ENCODE peak calls at places on chromosomes 5 and 9, in four cellular contexts. One of them, this sample, is unnamed.
A peak's percentile ranks its signal among the peaks of the same experiment; 100 is the strongest.

GRCh38 chr9:2158729-2159128 is 143.6 kb downstream of the SMARCA2 start:
- DNase-seq in IMR-90: no peak
- DNase-seq in mesenchymal stem cell: peak; percentile 14
- DNase-seq in neuronal stem cell: no peak
- DNase-seq in this sample: no peak

GRCh38 chr5:139438707-139439012 is 665 bp downstream of the DNAJC18 start:
- DNase-seq in IMR-90: no peak
- DNase-seq in mesenchymal stem cell: no peak
- DNase-seq in neuronal stem cell: no peak
- DNase-seq in this sample: no peak

GRCh38 chr5:102722930-102723329 is 32.2 kb upstream of the PAM start:
- DNase-seq in IMR-90: peak; percentile 56
- DNase-seq in mesenchymal stem cell: peak; percentile 42
- DNase-seq in neuronal stem cell: no peak
- DNase-seq in this sample: no peak

GRCh38 chr5:10604975-10605374 is 41.1 kb downstream of the ANKRD33B start:
- DNase-seq in IMR-90: no peak
- DNase-seq in mesenchymal stem cell: no peak
- DNase-seq in neuronal stem cell: no peak
- DNase-seq in this sample: no peak

GRCh38 chr5:67350600-67351315 is 154.2 kb upstream of the CD180 start:
- DNase-seq in IMR-90: no peak
- DNase-seq in mesenchymal stem cell: peak; percentile 60
- DNase-seq in neuronal stem cell: no peak
- DNase-seq in this sample: no peak

GRCh38 chr9:100295240-100295639 is 57.5 kb downstream of the TEX10 start:
- DNase-seq in IMR-90: no peak
- DNase-seq in mesenchymal stem cell: no peak
- DNase-seq in neuronal stem cell: no peak
- DNase-seq in this sample: no peak

GRCh38 chr5:18043344-18043743 is 409.1 kb downstream of the TAF11L14 start:
- DNase-seq in IMR-90: no peak
- DNase-seq in mesenchymal stem cell: no peak
- DNase-seq in neuronal stem cell: no peak
- DNase-seq in this sample: no peak

GRCh38 chr9:27865031-27865438 is 291.8 kb upstream of the C9orf72 start:
- DNase-seq in IMR-90: no peak
- DNase-seq in mesenchymal stem cell: peak; percentile 35
- DNase-seq in neuronal stem cell: no peak
- DNase-seq in this sample: no peak

GRCh38 chr5:180824630-180825476 is 22.2 kb upstream of the MGAT1 start:
- DNase-seq in IMR-90: no peak
- DNase-seq in mesenchymal stem cell: no peak
- DNase-seq in neuronal stem cell: no peak
- DNase-seq in this sample: no peak

GRCh38 chr5:35483797-35484196 is 133.9 kb upstream of the SPEF2 start:
- DNase-seq in IMR-90: no peak
- DNase-seq in mesenchymal stem cell: no peak
- DNase-seq in neuronal stem cell: no peak
- DNase-seq in this sample: no peak

GRCh38 chr9:130672466-130672865 is 8.1 kb downstream of the PRDM12 start:
- DNase-seq in IMR-90: no peak
- DNase-seq in mesenchymal stem cell: no peak
- DNase-seq in neuronal stem cell: no peak
- DNase-seq in this sample: no peak

GRCh38 chr9:93591706-93592388 is 15.5 kb downstream of the PHF2 start:
- DNase-seq in IMR-90: no peak
- DNase-seq in mesenchymal stem cell: no peak
- DNase-seq in neuronal stem cell: no peak
- DNase-seq in this sample: peak; percentile 67

GRCh38 chr9:99172129-99173091 is 49.3 kb downstream of the ALG2 start:
- DNase-seq in IMR-90: no peak
- DNase-seq in mesenchymal stem cell: no peak
- DNase-seq in neuronal stem cell: no peak
- DNase-seq in this sample: no peak

GRCh38 chr5:120677481-120677880 is 213.4 kb downstream of the PRR16 start:
- DNase-seq in IMR-90: peak; percentile 21
- DNase-seq in mesenchymal stem cell: no peak
- DNase-seq in neuronal stem cell: no peak
- DNase-seq in this sample: no peak

GRCh38 chr9:95138474-95138873 is 179.0 kb downstream of the FANCC start:
- DNase-seq in IMR-90: peak; percentile 36
- DNase-seq in mesenchymal stem cell: no peak
- DNase-seq in neuronal stem cell: no peak
- DNase-seq in this sample: no peak

GRCh38 chr5:87074934-87075541 is 192.6 kb upstream of the RASA1 start:
- DNase-seq in IMR-90: no peak
- DNase-seq in mesenchymal stem cell: no peak
- DNase-seq in neuronal stem cell: no peak
- DNase-seq in this sample: peak; percentile 67

GRCh38 chr5:32462618-32463017 is 18.1 kb upstream of the ZFR start:
- DNase-seq in IMR-90: peak; percentile 71
- DNase-seq in mesenchymal stem cell: peak; percentile 48
- DNase-seq in neuronal stem cell: no peak
- DNase-seq in this sample: peak; percentile 45

GRCh38 chr9:34185778-34186551 is 7.1 kb downstream of the UBAP1 start:
- DNase-seq in IMR-90: peak; percentile 93
- DNase-seq in mesenchymal stem cell: peak; percentile 94
- DNase-seq in neuronal stem cell: no peak
- DNase-seq in this sample: peak; percentile 33

GRCh38 chr5:59799668-59800374 is 93.7 kb downstream of the PDE4D start:
- DNase-seq in IMR-90: peak; percentile 57
- DNase-seq in mesenchymal stem cell: peak; percentile 74
- DNase-seq in neuronal stem cell: peak; percentile 57
- DNase-seq in this sample: peak; percentile 35

GRCh38 chr9:19999491-20000057 is 210.7 kb upstream of the SLC24A2 start:
- DNase-seq in IMR-90: peak; percentile 87
- DNase-seq in mesenchymal stem cell: peak; percentile 79
- DNase-seq in neuronal stem cell: no peak
- DNase-seq in this sample: no peak

GRCh38 chr5:141942185-141942857 is 15.7 kb downstream of the PCDH12 start:
- DNase-seq in IMR-90: no peak
- DNase-seq in mesenchymal stem cell: no peak
- DNase-seq in neuronal stem cell: no peak
- DNase-seq in this sample: no peak

GRCh38 chr5:93053825-93054224 is 527.2 kb downstream of the NR2F1-AS1 start:
- DNase-seq in IMR-90: peak; percentile 83
- DNase-seq in mesenchymal stem cell: peak; percentile 97
- DNase-seq in neuronal stem cell: no peak
- DNase-seq in this sample: no peak

GRCh38 chr9:91992636-91993035 is 42.6 kb upstream of the ROR2 start:
- DNase-seq in IMR-90: peak; percentile 48
- DNase-seq in mesenchymal stem cell: no peak
- DNase-seq in neuronal stem cell: no peak
- DNase-seq in this sample: no peak

GRCh38 chr5:36948041-36948440 is 71.5 kb downstream of the NIPBL start:
- DNase-seq in IMR-90: peak; percentile 43
- DNase-seq in mesenchymal stem cell: peak; percentile 16
- DNase-seq in neuronal stem cell: no peak
- DNase-seq in this sample: no peak

GRCh38 chr9:36110434-36110833 is 26.1 kb upstream of the GLIPR2 start:
- DNase-seq in IMR-90: no peak
- DNase-seq in mesenchymal stem cell: no peak
- DNase-seq in neuronal stem cell: no peak
- DNase-seq in this sample: no peak

GRCh38 chr5:158569534-158569933 is 530.2 kb downstream of the EBF1 start:
- DNase-seq in IMR-90: no peak
- DNase-seq in mesenchymal stem cell: no peak
- DNase-seq in neuronal stem cell: peak; percentile 56
- DNase-seq in this sample: no peak

GRCh38 chr5:98060148-98060547 is 713.3 kb upstream of the RGMB start:
- DNase-seq in IMR-90: no peak
- DNase-seq in mesenchymal stem cell: no peak
- DNase-seq in neuronal stem cell: no peak
- DNase-seq in this sample: no peak

GRCh38 chr5:15499528-15500325 is at the start of gene FBXL7:
- DNase-seq in IMR-90: peak; percentile 75
- DNase-seq in mesenchymal stem cell: peak; percentile 86
- DNase-seq in neuronal stem cell: peak; percentile 71
- DNase-seq in this sample: no peak

GRCh38 chr5:98810206-98810605 is 36.7 kb downstream of the RGMB start:
- DNase-seq in IMR-90: no peak
- DNase-seq in mesenchymal stem cell: no peak
- DNase-seq in neuronal stem cell: no peak
- DNase-seq in this sample: no peak

GRCh38 chr5:124599048-124599973 is 147.1 kb downstream of the ZNF608 start:
- DNase-seq in IMR-90: peak; percentile 61
- DNase-seq in mesenchymal stem cell: peak; percentile 84
- DNase-seq in neuronal stem cell: no peak
- DNase-seq in this sample: no peak

GRCh38 chr5:4295663-4296339 is 700.2 kb downstream of the IRX1 start:
- DNase-seq in IMR-90: no peak
- DNase-seq in mesenchymal stem cell: no peak
- DNase-seq in neuronal stem cell: peak; percentile 70
- DNase-seq in this sample: no peak

GRCh38 chr5:159341914-159342313 is 11.6 kb upstream of the IL12B start:
- DNase-seq in IMR-90: peak; percentile 71
- DNase-seq in mesenchymal stem cell: peak; percentile 77
- DNase-seq in neuronal stem cell: no peak
- DNase-seq in this sample: peak; percentile 66

GRCh38 chr9:686381-686813 is 155.1 kb upstream of the DMRT1 start:
- DNase-seq in IMR-90: no peak
- DNase-seq in mesenchymal stem cell: peak; percentile 45
- DNase-seq in neuronal stem cell: no peak
- DNase-seq in this sample: peak; percentile 40

GRCh38 chr9:72477862-72478564 is 43.4 kb upstream of the TMC1 start:
- DNase-seq in IMR-90: peak; percentile 76
- DNase-seq in mesenchymal stem cell: peak; percentile 76
- DNase-seq in neuronal stem cell: no peak
- DNase-seq in this sample: peak; percentile 95

GRCh38 chr5:125179617-125180016 is 433.2 kb upstream of the ZNF608 start:
- DNase-seq in IMR-90: no peak
- DNase-seq in mesenchymal stem cell: no peak
- DNase-seq in neuronal stem cell: no peak
- DNase-seq in this sample: no peak

GRCh38 chr9:2018162-2018643 is 3.1 kb downstream of the SMARCA2 start:
- DNase-seq in IMR-90: no peak
- DNase-seq in mesenchymal stem cell: no peak
- DNase-seq in neuronal stem cell: no peak
- DNase-seq in this sample: no peak

GRCh38 chr9:113219972-113220371 is 1.1 kb downstream of the FKBP15 start:
- DNase-seq in IMR-90: peak; percentile 84
- DNase-seq in mesenchymal stem cell: peak; percentile 91
- DNase-seq in neuronal stem cell: no peak
- DNase-seq in this sample: peak; percentile 19

GRCh38 chr5:68519135-68519534 is 303.6 kb downstream of the PIK3R1 start:
- DNase-seq in IMR-90: no peak
- DNase-seq in mesenchymal stem cell: no peak
- DNase-seq in neuronal stem cell: no peak
- DNase-seq in this sample: no peak
- H3K4me3 ChIP-seq in IMR-90: no peak overlapping the region
- H3K4me3 ChIP-seq in mesenchymal stem cell: no peak overlapping the region
- H3K4me3 ChIP-seq in neuronal stem cell: no peak overlapping the region
- H3K4me3 ChIP-seq in this sample: no peak overlapping the region

DNA sequence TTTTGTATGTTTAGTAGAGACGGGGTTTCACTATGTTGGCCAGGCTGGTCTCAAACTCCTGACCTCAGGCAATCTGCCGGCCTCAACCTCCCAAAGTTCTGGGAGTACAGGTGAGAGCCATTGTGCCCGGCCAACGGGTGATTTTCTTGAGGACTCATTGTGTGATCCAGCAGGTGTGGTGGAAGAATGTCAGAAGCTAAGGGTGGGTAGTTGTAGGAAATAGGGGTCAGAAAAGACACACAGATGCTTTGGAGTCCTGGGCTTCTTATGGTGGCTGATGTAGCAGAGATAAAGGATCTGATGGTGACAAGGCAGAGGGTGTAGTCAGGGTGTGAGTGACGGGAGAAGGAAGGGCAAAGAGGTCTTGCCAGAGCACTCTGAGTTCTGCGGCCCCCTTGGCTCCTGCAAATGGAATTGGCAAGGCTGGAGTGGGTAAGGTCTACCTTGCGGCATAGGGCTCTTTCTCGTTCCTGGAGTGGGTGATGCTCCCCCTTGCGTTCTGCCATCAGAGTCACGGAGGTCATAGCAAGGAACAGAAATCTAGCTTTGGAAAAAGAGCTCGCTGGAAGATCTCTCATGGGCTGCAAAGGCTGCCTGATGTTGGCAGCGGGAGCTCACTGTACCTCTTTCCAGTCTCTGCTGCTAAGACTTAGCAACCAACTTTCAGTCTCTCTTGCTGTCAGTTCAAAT is 97.2 kb downstream of the SREK1 start:
- DNase-seq in IMR-90: no peak
- DNase-seq in mesenchymal stem cell: no peak
- DNase-seq in neuronal stem cell: no peak
- DNase-seq in this sample: peak; percentile 81
- H4K8ac ChIP-seq in IMR-90: no peak overlapping the region
- H4K8ac ChIP-seq in mesenchymal stem cell: no peak overlapping the region
- H4K8ac ChIP-seq in neuronal stem cell: no peak overlapping the region
- H4K8ac ChIP-seq in this sample: no peak overlapping the region

GRCh38 chr9:133125706-133126696 is 5.0 kb upstream of the RALGDS start:
- DNase-seq in IMR-90: peak; percentile 60
- DNase-seq in mesenchymal stem cell: no peak
- DNase-seq in neuronal stem cell: no peak
- DNase-seq in this sample: no peak
- H3K4me3 ChIP-seq in IMR-90: no peak overlapping the region
- H3K4me3 ChIP-seq in mesenchymal stem cell: no peak overlapping the region
- H3K4me3 ChIP-seq in neuronal stem cell: no peak overlapping the region
- H3K4me3 ChIP-seq in this sample: no peak overlapping the region

DNA sequence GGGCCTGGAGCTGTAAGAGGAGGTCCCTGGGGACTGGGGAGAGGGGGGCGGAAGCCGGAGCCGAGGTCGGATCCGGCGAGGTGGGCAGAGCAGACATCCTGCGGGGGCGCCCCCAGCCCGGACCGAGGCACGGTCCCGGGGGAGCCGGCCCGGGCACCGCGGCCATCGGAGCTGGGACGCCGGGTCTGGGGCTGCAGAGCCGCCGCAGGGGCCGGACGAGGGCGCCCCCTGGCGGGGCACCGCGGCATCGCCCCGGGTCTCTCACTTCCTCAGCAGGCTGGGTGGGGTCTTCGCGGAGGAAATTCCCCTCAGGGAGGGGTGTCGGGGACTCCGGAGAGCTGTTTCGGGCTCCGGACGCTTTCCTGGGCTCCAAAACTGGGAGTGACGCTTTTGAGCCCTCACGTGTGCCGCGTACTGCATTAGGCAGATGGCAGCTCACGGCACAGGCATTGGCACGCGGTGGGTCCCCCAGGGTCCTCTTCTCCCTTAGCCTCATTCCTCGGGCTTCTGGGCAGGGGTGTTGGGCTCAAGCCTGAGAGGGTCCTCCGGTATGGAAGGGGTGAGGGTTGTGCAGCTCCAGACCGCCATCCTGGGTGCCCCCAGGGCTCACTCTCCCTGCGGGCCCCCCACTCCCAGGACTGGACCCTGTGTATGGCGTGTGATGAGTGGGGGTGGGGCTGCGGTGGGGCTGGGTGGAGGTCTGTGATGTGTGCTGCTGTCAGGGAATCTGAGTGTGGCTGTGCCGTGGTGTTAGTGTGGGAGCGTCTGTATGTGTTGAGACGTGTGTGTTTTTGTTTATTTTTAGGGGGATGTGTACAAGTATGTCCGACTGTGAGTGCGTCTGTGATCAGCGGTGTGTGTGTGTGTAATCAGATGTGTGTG is 29.6 kb downstream of the LHX2 start:
- DNase-seq in IMR-90: no peak
- DNase-seq in mesenchymal stem cell: no peak
- DNase-seq in neuronal stem cell: no peak
- DNase-seq in this sample: peak; percentile 68
- H4K8ac ChIP-seq in IMR-90: no peak overlapping the region
- H4K8ac ChIP-seq in mesenchymal stem cell: peak overlapping the region; percentile 36
- H4K8ac ChIP-seq in neuronal stem cell: no peak overlapping the region
- H4K8ac ChIP-seq in this sample: no peak overlapping the region

This sample was measured in trophoblast cell.